ENCODE peak calls at places on chromosomes 3 and 15, in five cellular contexts. T, W, Y, O and V are unnamed samples.

GRCh38 chr3:173993299-173993698 is 595.8 kb downstream of the NLGN1 start:
- DNase-seq in T (no peak), W (no peak), Y (peak), O (peak), V (no peak)

GRCh38 chr3:64351713-64352595 is 126.7 kb upstream of the PRICKLE2 start:
- DNase-seq in T (no peak), W (no peak), Y (peak), O (peak), V (no peak)

GRCh38 chr3:113523241-113523640 is 8.3 kb upstream of the SPICE1 start:
- DNase-seq in T (no peak), W (no peak), Y (no peak), O (no peak), V (no peak)

GRCh38 chr15:47945869-47946666 is 174.7 kb upstream of the SLC24A5 start:
- DNase-seq in T (no peak), W (no peak), Y (no peak), O (no peak), V (no peak)

GRCh38 chr15:58864602-58865419 is 68.7 kb downstream of the SLTM start:
- DNase-seq in T (peak), W (peak), Y (no peak), O (no peak), V (no peak)

GRCh38 chr3:42505203-42505848 is 2.9 kb downstream of the VIPR1 start:
- DNase-seq in T (peak), W (peak), Y (no peak), O (no peak), V (no peak)

GRCh38 chr3:167920747-167921146 is 175.0 kb downstream of the GOLIM4 start:
- DNase-seq in T (no peak), W (no peak), Y (no peak), O (no peak), V (no peak)

GRCh38 chr3:107065094-107065861 is 312.0 kb upstream of the CCDC54 start:
- DNase-seq in T (no peak), W (no peak), Y (no peak), O (no peak), V (no peak)

GRCh38 chr3:138459619-138460535 is 25.5 kb downstream of the ESYT3 start:
- DNase-seq in T (peak), W (peak), Y (no peak), O (no peak), V (no peak)

GRCh38 chr3:182713743-182714517 is 79.4 kb upstream of the ATP11B start:
- DNase-seq in T (no peak), W (no peak), Y (peak), O (peak), V (no peak)

GRCh38 chr3:197854596-197855343 is 63.7 kb downstream of the LRCH3 start:
- DNase-seq in T (no peak), W (peak), Y (peak), O (peak), V (no peak)

GRCh38 chr15:49622561-49622960 is 1.7 kb downstream of the DTWD1 start:
- DNase-seq in T (no peak), W (no peak), Y (peak), O (no peak), V (no peak)

GRCh38 chr15:76931397-76932089 is at the start of gene RCN2:
- DNase-seq in T (peak), W (peak), Y (peak), O (peak), V (peak)

GRCh38 chr3:125151916-125152315 is 60.6 kb downstream of the SLC12A8 start:
- DNase-seq in T (no peak), W (no peak), Y (no peak), O (peak), V (no peak)

GRCh38 chr15:54812383-54812782 is 384.4 kb downstream of the RSL24D1 start:
- DNase-seq in T (no peak), W (no peak), Y (no peak), O (no peak), V (no peak)

GRCh38 chr3:120162400-120162799 is 68.2 kb upstream of the GSK3B start:
- DNase-seq in T (no peak), W (no peak), Y (peak), O (no peak), V (no peak)

GRCh38 chr15:74228723-74229081 is 7.4 kb upstream of the CCDC33 start:
- DNase-seq in T (no peak), W (no peak), Y (no peak), O (no peak), V (no peak)

GRCh38 chr3:37287776-37288175 is 113.4 kb upstream of the LRRFIP2 start:
- DNase-seq in T (no peak), W (no peak), Y (peak), O (no peak), V (no peak)

GRCh38 chr15:68113751-68114150 is 59.6 kb downstream of the PIAS1 start:
- DNase-seq in T (no peak), W (no peak), Y (peak), O (no peak), V (no peak)

GRCh38 chr3:22569570-22569969 is 633.6 kb upstream of the UBE2E2 start:
- DNase-seq in T (no peak), W (no peak), Y (no peak), O (peak), V (no peak)

GRCh38 chr3:12409625-12410596 is 74.4 kb upstream of the TSEN2 start:
- DNase-seq in T (no peak), W (no peak), Y (no peak), O (no peak), V (no peak)

GRCh38 chr15:26157081-26157480 is 294.0 kb upstream of the ATP10A start:
- DNase-seq in T (no peak), W (no peak), Y (no peak), O (no peak), V (no peak)

GRCh38 chr15:70083423-70083822 is 14.3 kb downstream of the TLE3 start:
- DNase-seq in T (no peak), W (peak), Y (no peak), O (no peak), V (peak)

GRCh38 chr15:48850648-48851047 is 27.3 kb upstream of the EID1 start:
- DNase-seq in T (no peak), W (no peak), Y (no peak), O (no peak), V (no peak)

GRCh38 chr15:87263844-87264243 is 992.7 kb downstream of the NTRK3 start:
- DNase-seq in T (no peak), W (no peak), Y (no peak), O (no peak), V (no peak)

GRCh38 chr15:63089260-63090043 is 32.2 kb upstream of the LACTB start:
- DNase-seq in T (no peak), W (peak), Y (peak), O (peak), V (no peak)

GRCh38 chr3:73556520-73557371 is 68.0 kb downstream of the PDZRN3 start:
- DNase-seq in T (no peak), W (peak), Y (no peak), O (no peak), V (no peak)
- H3K27ac ChIP-seq in T (no peak), W (no peak), Y (no peak), O (peak), V (no peak)

GRCh38 chr3:67460841-67461240 is 193.6 kb downstream of the SUCLG2 start:
- DNase-seq in T (no peak), W (no peak), Y (no peak), O (no peak), V (no peak)
- H3K9ac ChIP-seq in T (no peak), W (no peak), Y (no peak), O (no peak), V (no peak)

GRCh38 chr15:55981596-55982249 is 11.7 kb downstream of the NEDD4 start:
- DNase-seq in T (no peak), W (no peak), Y (no peak), O (no peak), V (no peak)

GRCh38 chr15:55980511-55980910 is 12.9 kb downstream of the NEDD4 start:
- DNase-seq in T (no peak), W (no peak), Y (no peak), O (no peak), V (no peak)

DNA sequence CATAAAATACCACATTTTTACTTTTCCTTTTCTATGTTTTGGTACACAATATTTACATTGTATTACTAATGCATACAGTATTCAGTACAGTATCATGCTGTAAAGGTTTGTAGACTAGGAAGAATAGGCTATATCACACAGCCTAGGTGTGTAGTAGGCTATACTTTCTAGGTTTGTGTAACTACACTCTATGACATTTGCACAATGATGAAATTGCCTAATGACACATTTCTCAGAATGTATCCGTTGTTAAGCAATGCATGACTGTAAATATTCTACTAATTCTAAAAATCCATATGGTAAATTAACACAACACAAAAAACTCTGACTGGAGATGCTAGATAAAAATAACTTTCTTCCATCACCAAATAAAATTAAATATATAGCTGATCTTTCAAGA is 16.2 kb downstream of the NEDD4 start:
- DNase-seq in T (no peak), W (no peak), Y (no peak), O (peak), V (no peak)
- H2BK12ac ChIP-seq in T (no peak), W (no peak), Y (no peak), O (no peak), V (no peak)

GRCh38 chr3:172065534-172065933 is 26.2 kb downstream of the FNDC3B start:
- DNase-seq in T (no peak), W (no peak), Y (peak), O (no peak), V (no peak)
- H3K27ac ChIP-seq in T (no peak), W (no peak), Y (peak), O (no peak), V (no peak)

GRCh38 chr3:49005998-49006397 is 1.2 kb upstream of the WDR6 start:
- DNase-seq in T (no peak), W (no peak), Y (no peak), O (no peak), V (no peak)
- H3K9ac ChIP-seq in T (peak), W (peak), Y (peak), O (no peak), V (no peak)

GRCh38 chr15:34496616-34497015 is 59.0 kb upstream of the GOLGA8A start:
- DNase-seq in T (no peak), W (no peak), Y (no peak), O (no peak), V (no peak)

DNA sequence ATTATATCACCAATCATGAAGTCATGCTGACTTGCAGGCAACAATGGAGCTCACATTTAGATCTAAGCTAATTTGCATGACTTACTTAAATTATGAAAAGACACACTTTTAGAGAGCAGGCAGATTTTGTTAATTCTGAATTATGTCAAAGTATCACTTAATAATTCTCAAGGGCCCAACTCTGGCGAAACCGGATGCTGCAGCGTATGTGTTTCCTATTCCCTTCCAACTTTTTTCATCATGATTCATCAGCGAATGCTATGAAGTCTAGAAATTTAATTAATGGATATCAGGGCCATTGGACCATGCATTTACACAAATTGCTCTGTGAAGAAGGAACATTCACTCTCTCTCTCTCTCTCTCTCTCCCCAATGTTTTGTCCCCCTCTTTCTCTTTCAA is 63.5 kb upstream of the GOLGA8A start:
- DNase-seq in T (no peak), W (no peak), Y (no peak), O (no peak), V (no peak)
- H2BK12ac ChIP-seq in T (no peak), W (no peak), Y (no peak), O (no peak), V (no peak)

DNA sequence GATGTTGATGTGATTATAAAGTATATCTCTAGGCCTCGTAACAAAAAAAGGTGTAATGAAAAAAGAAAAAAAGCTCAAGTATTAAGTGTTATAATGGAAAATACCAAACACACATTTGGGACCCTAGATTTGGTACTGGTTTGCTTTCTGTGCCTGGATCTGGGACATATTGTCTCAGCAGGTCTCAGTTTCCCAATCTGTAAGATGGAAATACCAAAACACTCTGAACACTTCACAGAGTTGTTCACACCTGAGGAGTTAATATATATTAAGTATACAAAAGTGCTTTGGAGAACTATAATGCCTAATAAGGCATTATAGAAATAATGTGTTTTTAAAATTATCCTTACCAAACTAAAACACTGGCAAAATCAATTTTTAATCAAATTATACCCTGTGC is 60.0 kb downstream of the CLASP2 start:
- DNase-seq in T (no peak), W (no peak), Y (no peak), O (no peak), V (no peak)
- H3K27ac ChIP-seq in T (no peak), W (no peak), Y (no peak), O (no peak), V (no peak)

GRCh38 chr3:46488735-46489361 is 8.9 kb upstream of the RTP3 start:
- DNase-seq in T (peak), W (peak), Y (peak), O (peak), V (peak)

GRCh38 chr3:46490338-46491084 is 7.3 kb upstream of the RTP3 start:
- DNase-seq in T (peak), W (peak), Y (peak), O (peak), V (no peak)

GRCh38 chr3:46489875-46490274 is 7.9 kb upstream of the RTP3 start:
- DNase-seq in T (no peak), W (no peak), Y (peak), O (peak), V (no peak)

GRCh38 chr3:46491089-46492070 is 6.4 kb upstream of the RTP3 start:
- DNase-seq in T (peak), W (no peak), Y (no peak), O (no peak), V (no peak)

GRCh38 chr3:46489406-46489805 is 8.4 kb upstream of the RTP3 start:
- DNase-seq in T (no peak), W (peak), Y (no peak), O (no peak), V (no peak)
- H3K9ac ChIP-seq in T (no peak), W (no peak), Y (no peak), O (no peak), V (no peak)